ENCODE peak calls at places on chromosomes 1 and 21, in ten cellular contexts. V, C, E, K, P, R, X, D, H and B are unnamed samples.
A peak's percentile ranks its signal among the peaks of the same experiment; 100 is the strongest.

GRCh38 chr1:27658951-27659496 is 13.0 kb downstream of the IFI6 start:
- DNase-seq in R (no peak), V (no peak), C (peak; percentile 83), X (no peak), H (peak; percentile 43), E (no peak), D (peak; percentile 89), P (no peak), K (no peak), B (peak; percentile 90)

GRCh38 chr1:94541175-94542087 is at the start of gene F3:
- DNase-seq in E (peak; percentile 93), R (peak; percentile 96), P (peak; percentile 94), X (no peak), K (peak; percentile 92), C (peak; percentile 88), V (peak; percentile 94), D (peak; percentile 97), H (peak; percentile 96), B (peak; percentile 92)

GRCh38 chr1:88029899-88030298 is 654.2 kb upstream of the PKN2 start:
- DNase-seq in E (no peak), C (no peak), X (no peak), D (no peak), K (no peak), H (no peak), V (no peak), R (no peak), P (no peak), B (no peak)

GRCh38 chr21:31366825-31367224 is 22.8 kb upstream of the TIAM1 start:
- DNase-seq in E (peak; percentile 50), D (peak; percentile 92), V (peak; percentile 53), R (no peak), C (peak; percentile 96), H (no peak), P (no peak), K (no peak), X (peak; percentile 60), B (peak; percentile 34)

GRCh38 chr1:177786346-177786745 is 183.5 kb downstream of the SEC16B start:
- DNase-seq in K (no peak), R (no peak), H (no peak), E (no peak), D (no peak), C (no peak), P (no peak), X (no peak), V (no peak), B (no peak)

GRCh38 chr1:165364432-165365133 is 8.1 kb upstream of the LMX1A start:
- DNase-seq in V (peak; percentile 68), X (peak; percentile 54), H (no peak), P (no peak), E (no peak), K (peak; percentile 77), C (peak; percentile 91), R (no peak), D (peak; percentile 74), B (peak; percentile 35)

GRCh38 chr1:6614019-6614952 is 755 bp downstream of the PHF13 start:
- DNase-seq in X (no peak), C (no peak), P (peak; percentile 70), H (peak; percentile 74), E (peak; percentile 52), R (peak; percentile 69), D (no peak), V (peak; percentile 56), K (peak; percentile 59), B (peak; percentile 27)

GRCh38 chr1:205610036-205610435 is 21.8 kb downstream of the ELK4 start:
- DNase-seq in R (no peak), H (no peak), P (no peak), E (no peak), X (no peak), D (no peak), V (no peak), C (no peak), K (no peak), B (peak; percentile 27)

GRCh38 chr21:32826317-32827167 is 55.0 kb upstream of the PAXBP1 start:
- DNase-seq in K (no peak), E (no peak), X (peak; percentile 39), C (peak; percentile 56), D (peak; percentile 70), V (peak; percentile 21), R (no peak), P (no peak), H (peak; percentile 76), B (peak; percentile 71)

GRCh38 chr1:248102847-248103246 is 7.9 kb downstream of the OR2L13 start:
- DNase-seq in V (no peak), P (no peak), D (no peak), X (no peak), E (no peak), R (no peak), C (no peak), H (no peak), K (no peak), B (no peak)

GRCh38 chr1:147809236-147809635 is 48.8 kb upstream of the GJA5 start:
- DNase-seq in R (no peak), D (no peak), K (no peak), H (no peak), V (no peak), P (no peak), E (no peak), C (no peak), X (no peak), B (no peak)

GRCh38 chr1:195332102-195332501 is 1276.1 kb downstream of the KCNT2 start:
- DNase-seq in K (no peak), E (no peak), P (no peak), X (no peak), H (no peak), D (no peak), R (no peak), V (no peak), C (no peak), B (no peak)

GRCh38 chr1:225460737-225461532 is 33.1 kb upstream of the LBR start:
- DNase-seq in C (peak; percentile 45), P (no peak), X (no peak), H (no peak), E (no peak), K (no peak), D (peak; percentile 49), R (no peak), V (no peak), B (no peak)

GRCh38 chr1:170670751-170671628 is 7.1 kb downstream of the PRRX1 start:
- DNase-seq in H (peak; percentile 74), R (no peak), C (no peak), X (no peak), P (peak; percentile 86), K (peak; percentile 75), D (peak; percentile 23), E (no peak), V (no peak), B (no peak)

GRCh38 chr1:17184822-17185484 is 20.0 kb upstream of the PADI1 start:
- DNase-seq in R (no peak), V (no peak), X (no peak), D (no peak), C (no peak), E (no peak), K (no peak), P (no peak), H (no peak), B (no peak)

GRCh38 chr21:46110499-46111192 is 12.7 kb downstream of the COL6A2 start:
- DNase-seq in X (no peak), K (peak; percentile 58), P (peak; percentile 44), E (peak; percentile 21), D (no peak), V (peak; percentile 3), C (no peak), R (peak; percentile 7), H (peak; percentile 6), B (no peak)

GRCh38 chr1:220528049-220528678 is at the start of gene MARK1:
- DNase-seq in C (peak; percentile 30), E (peak; percentile 38), R (peak; percentile 37), D (peak; percentile 71), X (no peak), V (peak; percentile 57), K (peak; percentile 75), H (peak; percentile 82), P (peak; percentile 55), B (peak; percentile 11)

GRCh38 chr1:15459771-15460719 is 3.5 kb downstream of the CELA2A start:
- DNase-seq in E (no peak), P (no peak), D (peak; percentile 39), C (peak; percentile 22), R (no peak), X (peak; percentile 11), V (no peak), H (no peak), K (no peak), B (peak; percentile 4)
- TF ChIP-seq CTCF in E (no peak), P (no peak), D (no peak), C (no peak), R (no peak), X (no peak), V (no peak), H (no peak), K (no peak), B (no peak)

DNA sequence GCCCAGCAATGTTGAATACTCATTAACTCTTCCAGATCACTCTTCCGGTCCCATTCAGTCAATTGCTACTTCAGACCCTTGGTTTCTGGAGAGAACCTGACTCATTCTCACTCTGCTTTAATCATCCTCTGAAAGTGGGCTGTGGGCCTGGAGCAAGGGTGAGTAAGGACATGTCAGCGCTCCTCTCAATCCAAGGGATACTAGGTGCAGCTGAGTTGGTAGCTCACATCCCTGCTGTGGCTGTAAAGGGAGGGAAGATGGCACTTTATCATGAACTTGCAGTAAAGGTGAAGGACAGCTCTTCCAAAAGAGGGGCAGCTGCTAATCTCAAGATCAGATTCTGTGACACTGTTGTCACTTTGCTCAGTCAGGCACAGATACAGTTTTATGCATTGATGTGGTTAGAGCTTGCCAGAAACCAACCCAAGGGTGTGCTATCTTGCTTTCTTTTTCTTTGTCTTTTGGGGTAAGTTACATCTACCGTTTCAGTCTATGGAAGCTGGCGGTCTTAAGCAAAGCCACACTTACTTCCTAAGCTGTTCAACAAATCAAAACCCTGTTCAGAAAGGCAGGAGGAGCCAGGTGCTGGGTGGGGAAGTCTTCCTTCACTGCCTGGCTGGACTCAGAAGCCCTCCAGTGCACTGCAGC is 26.5 kb upstream of the NTPCR start:
- DNase-seq in V (no peak), X (no peak), K (no peak), D (peak; percentile 80), E (no peak), H (no peak), R (no peak), P (no peak), C (peak; percentile 87), B (peak; percentile 47)
- H3K4me3 ChIP-seq in V (no peak overlapping the region), X (no peak overlapping the region), K (no peak overlapping the region), D (no peak overlapping the region), E (no peak overlapping the region), H (no peak overlapping the region), R (no peak overlapping the region), P (no peak overlapping the region), C (no peak overlapping the region), B (no peak overlapping the region)

DNA sequence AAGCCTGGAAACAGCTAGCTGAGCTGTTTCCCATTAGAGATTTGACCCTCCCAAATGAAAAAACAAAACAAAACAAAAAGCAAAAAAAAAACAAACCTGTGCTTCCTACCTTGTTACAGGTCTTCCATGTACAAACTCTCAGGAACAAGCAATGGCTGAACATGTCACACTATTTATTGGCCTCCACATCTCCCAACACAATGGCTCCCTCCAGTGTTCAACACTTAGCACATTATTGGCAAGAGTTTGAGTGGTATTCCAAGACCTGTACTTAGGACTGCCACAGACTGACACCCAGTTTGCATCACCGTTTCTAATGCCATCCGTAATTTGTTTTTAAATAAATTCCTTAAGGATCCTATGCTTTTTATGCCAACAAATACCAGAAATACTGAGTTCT is 195.0 kb upstream of the OLFM3 start:
- DNase-seq in H (peak; percentile 75), V (no peak), E (no peak), C (peak; percentile 18), R (peak; percentile 30), P (no peak), K (no peak), X (no peak), D (peak; percentile 70), B (no peak)
- TF ChIP-seq CTCF in H (peak; percentile 70), V (peak; percentile 22), E (no peak), C (peak; percentile 9), R (peak; percentile 26), P (no peak), K (no peak), X (no peak), D (peak; percentile 66), B (no peak)

GRCh38 chr1:961132-961652 is 808 bp downstream of the KLHL17 start:
- DNase-seq in V (no peak), C (no peak), P (no peak), D (no peak), R (no peak), K (no peak), E (no peak), X (no peak), H (no peak), B (no peak)
- H3K4me3 ChIP-seq in V (peak overlapping the region; percentile 84), C (peak overlapping the region; percentile 60), P (peak overlapping the region; percentile 62), D (peak overlapping the region; percentile 46), R (peak overlapping the region; percentile 100), K (peak overlapping the region; percentile 98), E (peak overlapping the region; percentile 99), X (peak overlapping the region; percentile 60), H (peak overlapping the region; percentile 42), B (peak overlapping the region; percentile 54)